ENCODE peak calls at places on chromosome 13, in seven cellular contexts. D, H, J, B, E, P and C are unnamed samples.

GRCh38 chr13:84645196-84646071 is 763.2 kb upstream of the SLITRK1 start:
- DNase-seq in D (no peak), H (no peak), J (no peak), B (no peak), E (no peak), P (no peak), C (no peak)

GRCh38 chr13:37869756-37870488 is at the start of gene TRPC4:
- DNase-seq in D (no peak), H (peak), J (peak), B (peak), E (no peak), P (no peak), C (no peak)

GRCh38 chr13:60230593-60230992 is 66.9 kb upstream of the DIAPH3 start:
- DNase-seq in D (no peak), H (no peak), J (no peak), B (no peak), E (no peak), P (no peak), C (peak)

GRCh38 chr13:111080642-111081041 is 34.5 kb upstream of the ARHGEF7 start:
- DNase-seq in D (no peak), H (no peak), J (no peak), B (no peak), E (no peak), P (no peak), C (no peak)

GRCh38 chr13:64339373-64340063 is 2890.6 kb downstream of the PCDH9 start:
- DNase-seq in D (no peak), H (no peak), J (no peak), B (no peak), E (no peak), P (no peak), C (no peak)

GRCh38 chr13:113155982-113156655 is 2.3 kb upstream of the PROZ start:
- DNase-seq in D (no peak), H (no peak), J (no peak), B (peak), E (no peak), P (no peak), C (no peak)

GRCh38 chr13:36918246-36919060 is 1.6 kb downstream of the SMAD9 start:
- DNase-seq in D (no peak), H (no peak), J (no peak), B (no peak), E (no peak), P (peak), C (peak)

GRCh38 chr13:112967666-112968379 is 1.2 kb upstream of the MCF2L start:
- DNase-seq in D (no peak), H (peak), J (no peak), B (no peak), E (no peak), P (no peak), C (no peak)

GRCh38 chr13:43307921-43308433 is 284.6 kb downstream of the DNAJC15 start:
- DNase-seq in D (peak), H (peak), J (peak), B (no peak), E (peak), P (peak), C (peak)

GRCh38 chr13:50085063-50085462 is 69.8 kb downstream of the KCNRG start:
- DNase-seq in D (no peak), H (no peak), J (no peak), B (no peak), E (no peak), P (no peak), C (no peak)

GRCh38 chr13:83895994-83896580 is 13.8 kb upstream of the SLITRK1 start:
- DNase-seq in D (no peak), H (no peak), J (no peak), B (no peak), E (no peak), P (no peak), C (no peak)

GRCh38 chr13:31922724-31923123 is 108.8 kb upstream of the FRY start:
- DNase-seq in D (no peak), H (no peak), J (no peak), B (no peak), E (no peak), P (no peak), C (no peak)

GRCh38 chr13:108266316-108266936 is 3.1 kb upstream of the TNFSF13B start:
- DNase-seq in D (no peak), H (no peak), J (no peak), B (no peak), E (no peak), P (no peak), C (no peak)

GRCh38 chr13:101019126-101019525 is 344.5 kb upstream of the TMTC4 start:
- DNase-seq in D (no peak), H (no peak), J (no peak), B (no peak), E (no peak), P (no peak), C (no peak)

GRCh38 chr13:42892760-42893159 is 99.3 kb downstream of the EPSTI1 start:
- DNase-seq in D (no peak), H (no peak), J (no peak), B (no peak), E (no peak), P (no peak), C (no peak)

GRCh38 chr13:62473190-62473943 is 1057.7 kb upstream of the PCDH20 start:
- DNase-seq in D (no peak), H (no peak), J (no peak), B (no peak), E (no peak), P (no peak), C (no peak)

GRCh38 chr13:111049791-111050538 is 65.1 kb upstream of the ARHGEF7 start:
- DNase-seq in D (no peak), H (no peak), J (peak), B (peak), E (no peak), P (peak), C (peak)

GRCh38 chr13:114128624-114129522 is 3.5 kb downstream of the RASA3 start:
- DNase-seq in D (peak), H (peak), J (peak), B (no peak), E (peak), P (peak), C (peak)

GRCh38 chr13:113747291-113747833 is 11.7 kb upstream of the TMEM255B start:
- DNase-seq in D (no peak), H (no peak), J (no peak), B (no peak), E (no peak), P (no peak), C (no peak)

GRCh38 chr13:87677334-87678234 is 6.4 kb downstream of the SLITRK5 start:
- DNase-seq in D (no peak), H (no peak), J (no peak), B (peak), E (no peak), P (no peak), C (no peak)

GRCh38 chr13:113511361-113511760 is 20.9 kb upstream of the DCUN1D2 start:
- DNase-seq in D (no peak), H (no peak), J (no peak), B (no peak), E (no peak), P (no peak), C (no peak)

GRCh38 chr13:112771877-112772538 is 82.2 kb downstream of the ATP11A start:
- DNase-seq in D (no peak), H (no peak), J (no peak), B (no peak), E (no peak), P (no peak), C (no peak)

GRCh38 chr13:44368062-44368591 is 5.5 kb upstream of the SERP2 start:
- DNase-seq in D (no peak), H (no peak), J (no peak), B (no peak), E (no peak), P (no peak), C (no peak)

GRCh38 chr13:44465318-44465717 is 91.7 kb downstream of the SERP2 start:
- DNase-seq in D (no peak), H (no peak), J (no peak), B (no peak), E (no peak), P (no peak), C (no peak)

GRCh38 chr13:113731192-113732175 is 27.5 kb upstream of the TMEM255B start:
- DNase-seq in D (no peak), H (no peak), J (no peak), B (no peak), E (no peak), P (no peak), C (no peak)

GRCh38 chr13:54162069-54162468 is 1133.5 kb downstream of the OLFM4 start:
- DNase-seq in D (no peak), H (no peak), J (no peak), B (no peak), E (no peak), P (no peak), C (no peak)

GRCh38 chr13:31725841-31726240 is 13.5 kb upstream of the RXFP2 start:
- DNase-seq in D (no peak), H (no peak), J (no peak), B (no peak), E (no peak), P (no peak), C (no peak)

GRCh38 chr13:112434032-112434431 is 57.9 kb downstream of the SPACA7 start:
- DNase-seq in D (no peak), H (no peak), J (no peak), B (no peak), E (no peak), P (no peak), C (no peak)

DNA sequence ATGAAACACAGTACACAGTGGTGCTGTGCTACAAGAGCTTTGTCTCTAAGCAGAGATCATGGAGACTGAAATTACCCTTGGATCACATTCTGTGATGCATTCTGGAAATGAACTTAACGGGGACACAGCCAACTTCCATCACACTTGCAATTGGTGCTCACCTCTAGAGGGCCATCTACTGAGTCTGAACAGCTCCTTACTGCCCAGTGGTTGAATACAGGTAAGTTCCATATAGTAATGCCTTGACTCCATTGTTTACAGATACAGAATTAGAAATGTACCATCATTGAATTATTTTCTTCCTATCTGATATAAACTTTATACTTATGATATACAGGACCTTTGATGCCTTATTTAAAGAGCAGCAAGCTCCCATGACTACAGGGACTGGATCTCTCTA is 686.4 kb downstream of the PCDH9 start:
- DNase-seq in D (no peak), H (no peak), J (no peak), B (no peak), E (no peak), P (no peak), C (no peak)
- TF ChIP-seq CTCF in D (no peak), H (no peak), J (no peak), B (no peak), E (no peak), P (no peak), C (no peak)

DNA sequence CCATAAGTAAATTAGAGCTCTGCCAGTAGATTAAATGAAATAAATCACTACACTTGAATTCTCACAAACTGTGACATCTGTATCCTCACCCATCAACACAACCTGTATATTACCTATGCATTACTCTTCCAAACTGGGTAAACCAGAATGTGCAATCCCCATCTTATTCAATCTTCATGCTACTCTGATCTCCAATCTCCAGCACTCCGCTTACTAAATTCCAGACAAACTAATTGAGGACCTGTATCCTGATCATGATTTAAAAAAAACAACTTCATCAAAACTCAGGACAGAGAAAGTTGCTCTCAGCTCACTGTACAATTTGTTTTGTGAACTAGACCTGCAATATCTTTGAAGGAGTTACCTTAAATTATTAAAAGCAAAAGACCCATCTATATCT is 74.4 kb downstream of the FOXO1 start:
- DNase-seq in D (no peak), H (no peak), J (no peak), B (no peak), E (no peak), P (no peak), C (no peak)
- H3K4me3 ChIP-seq in D (no peak), H (no peak), J (no peak), B (no peak), E (no peak), P (no peak), C (no peak)

DNA sequence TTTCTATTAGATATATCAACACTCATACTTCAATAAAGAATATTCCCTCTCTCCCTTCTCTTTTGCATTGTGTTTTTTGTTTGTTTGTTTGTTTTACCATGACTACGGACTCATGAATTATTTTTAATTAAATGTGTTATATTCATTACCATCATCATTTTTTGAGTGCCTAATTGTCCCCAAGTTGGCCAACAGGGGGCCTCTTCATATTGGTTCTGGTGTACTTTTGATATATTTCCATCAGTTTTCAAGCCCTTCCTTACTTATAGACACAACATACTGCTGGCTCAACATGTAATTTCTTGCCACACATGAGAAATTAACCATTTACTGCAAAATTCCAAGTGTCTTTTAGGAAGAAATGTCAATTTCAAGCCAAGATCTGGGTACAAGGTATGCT is 54.5 kb upstream of the GPC6 start:
- DNase-seq in D (no peak), H (no peak), J (no peak), B (no peak), E (no peak), P (no peak), C (no peak)
- TF ChIP-seq CTCF in D (no peak), H (no peak), J (no peak), B (no peak), E (peak), P (no peak), C (no peak)

GRCh38 chr13:98567140-98567539 is 9.8 kb downstream of the STK24 start:
- DNase-seq in D (no peak), H (no peak), J (no peak), B (no peak), E (no peak), P (no peak), C (no peak)
- H3K4me3 ChIP-seq in D (no peak), H (no peak), J (no peak), B (no peak), E (no peak), P (no peak), C (no peak)

GRCh38 chr13:96650301-96650886 is 343.9 kb downstream of the OXGR1 start:
- DNase-seq in D (no peak), H (no peak), J (no peak), B (no peak), E (no peak), P (no peak), C (peak)
- TF ChIP-seq CTCF in D (no peak), H (peak), J (no peak), B (no peak), E (no peak), P (no peak), C (no peak)

GRCh38 chr13:51946163-51946669 is 65.0 kb downstream of the ATP7B start:
- DNase-seq in D (no peak), H (no peak), J (no peak), B (peak), E (no peak), P (no peak), C (no peak)

GRCh38 chr13:51955841-51956603 is 55.2 kb downstream of the ATP7B start:
- DNase-seq in D (no peak), H (no peak), J (no peak), B (no peak), E (no peak), P (no peak), C (no peak)

GRCh38 chr13:51953347-51953746 is 57.9 kb downstream of the ATP7B start:
- DNase-seq in D (no peak), H (no peak), J (no peak), B (no peak), E (no peak), P (no peak), C (no peak)

GRCh38 chr13:51955281-51955771 is 55.9 kb downstream of the ATP7B start:
- DNase-seq in D (no peak), H (no peak), J (no peak), B (no peak), E (no peak), P (no peak), C (no peak)

GRCh38 chr13:51950722-51951121 is 60.5 kb downstream of the ATP7B start:
- DNase-seq in D (no peak), H (no peak), J (peak), B (peak), E (no peak), P (no peak), C (no peak)
- H3K4me3 ChIP-seq in D (no peak), H (no peak), J (no peak), B (no peak), E (no peak), P (no peak), C (no peak)

DNA sequence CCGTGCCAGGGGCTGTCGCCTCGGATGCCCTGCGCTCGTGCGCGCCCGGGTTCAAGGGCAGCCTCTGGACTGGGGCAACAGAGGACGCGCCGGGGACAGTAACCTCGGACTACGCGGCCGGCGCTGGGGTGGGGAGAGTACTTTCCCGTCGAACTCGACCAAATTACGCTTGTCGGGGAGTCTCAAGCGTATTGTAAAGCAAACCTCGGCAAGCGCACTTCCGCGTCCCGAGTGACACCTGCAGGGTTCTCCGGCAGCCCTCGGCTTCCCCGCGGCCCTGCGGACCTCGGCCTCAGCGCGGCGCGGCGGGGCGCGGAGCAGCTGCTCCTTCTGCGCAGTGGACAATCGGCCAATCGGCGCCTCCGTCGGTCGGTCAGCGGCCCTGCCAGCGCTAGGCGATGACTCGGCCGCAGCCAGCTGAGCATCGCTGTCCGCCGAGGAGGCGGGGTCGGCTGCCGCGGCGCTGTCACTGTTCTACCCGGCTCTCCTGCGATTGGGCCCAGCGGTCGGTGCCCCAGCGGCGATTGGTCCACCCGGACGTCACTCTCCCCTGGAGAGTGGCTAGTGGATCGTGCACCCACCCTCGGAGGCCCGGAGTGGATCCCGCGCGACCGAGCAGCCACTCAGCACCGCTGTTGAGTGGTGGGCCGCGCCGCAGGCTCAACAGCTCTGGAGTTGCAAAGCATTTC is at the start of gene SLC46A3:
- DNase-seq in D (peak), H (peak), J (peak), B (peak), E (peak), P (peak), C (peak)
- TF ChIP-seq CTCF in D (peak), H (peak), J (peak), B (no peak), E (peak), P (no peak), C (peak)

DNA sequence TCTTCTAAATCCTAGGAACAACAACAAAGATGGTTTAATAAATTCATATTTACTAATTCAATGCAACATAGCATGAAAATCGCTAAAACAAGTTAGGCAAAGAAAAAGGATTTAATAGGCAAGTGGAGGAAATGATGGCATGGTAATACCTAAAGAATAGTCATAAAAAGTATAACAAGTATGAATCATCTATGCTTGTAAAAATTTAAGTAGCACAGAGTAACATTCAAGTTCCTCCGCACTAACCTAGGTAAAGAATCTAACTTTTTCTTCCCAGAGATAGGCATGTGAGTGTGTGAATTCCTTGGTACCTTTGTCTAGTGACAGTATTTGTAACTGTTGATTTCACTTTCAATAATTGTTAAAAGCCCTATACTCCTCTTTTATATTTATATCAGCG is 42.6 kb downstream of the RCBTB2 start:
- DNase-seq in D (no peak), H (no peak), J (no peak), B (no peak), E (no peak), P (no peak), C (no peak)
- H3K4me3 ChIP-seq in D (no peak), H (no peak), J (no peak), B (no peak), E (peak), P (no peak), C (peak)

GRCh38 chr13:46313441-46314257 is 73.4 kb downstream of the RUBCNL start:
- DNase-seq in D (no peak), H (no peak), J (no peak), B (no peak), E (no peak), P (no peak), C (no peak)

GRCh38 chr13:46314587-46314986 is 72.5 kb downstream of the RUBCNL start:
- DNase-seq in D (no peak), H (no peak), J (no peak), B (no peak), E (no peak), P (no peak), C (no peak)

GRCh38 chr13:46315036-46315435 is 72.0 kb downstream of the RUBCNL start:
- DNase-seq in D (no peak), H (no peak), J (no peak), B (no peak), E (no peak), P (no peak), C (no peak)

GRCh38 chr13:46315491-46316075 is 71.5 kb downstream of the RUBCNL start:
- DNase-seq in D (no peak), H (no peak), J (no peak), B (no peak), E (no peak), P (no peak), C (no peak)

DNA sequence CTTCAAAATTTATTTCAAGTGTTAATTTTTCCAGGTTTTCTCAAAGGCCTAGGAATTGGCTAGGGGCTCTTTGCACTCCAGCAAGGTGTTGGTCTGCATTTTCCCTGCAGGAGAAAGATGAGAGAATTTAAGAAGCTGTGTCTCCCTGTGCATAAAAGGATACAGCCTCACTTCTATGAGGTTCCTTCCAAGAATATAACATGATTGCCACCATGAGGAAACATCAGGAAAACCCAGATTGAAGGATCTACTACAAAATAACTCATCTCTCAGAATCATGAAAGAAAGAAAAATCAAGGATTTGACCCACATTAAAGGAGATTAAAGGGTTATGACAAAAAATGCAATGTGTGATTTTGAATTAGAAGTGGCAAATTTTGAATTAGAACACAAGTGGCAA is 69.9 kb downstream of the RUBCNL start:
- DNase-seq in D (no peak), H (no peak), J (no peak), B (no peak), E (no peak), P (no peak), C (no peak)
- TF ChIP-seq CTCF in D (no peak), H (no peak), J (no peak), B (no peak), E (no peak), P (no peak), C (no peak)

GRCh38 chr13:30615851-30616311 is 1.8 kb upstream of the USPL1 start:
- DNase-seq in D (no peak), H (no peak), J (no peak), B (no peak), E (no peak), P (peak), C (peak)
- H3K4me3 ChIP-seq in D (peak), H (peak), J (peak), B (peak), E (peak), P (peak), C (peak)